ENCODE peak calls at places on chromosomes 4 and X, in ten cellular contexts. U, H, Z, C, B, W, K, F, L and V are unnamed samples.
A peak's percentile ranks its signal among the peaks of the same experiment; 100 is the strongest.

GRCh38 chr4:13627185-13627605 is 330 bp downstream of the BOD1L1 start:
- DNase-seq in L (no peak), Z (peak; percentile 68), K (no peak), H (peak; percentile 55), C (no peak), W (peak; percentile 42), U (no peak), F (no peak), B (no peak), V (no peak)

GRCh38 chr4:37475776-37476175 is 210.4 kb downstream of the RELL1 start:
- DNase-seq in C (no peak), H (no peak), K (no peak), Z (no peak), B (no peak), L (no peak), F (no peak), U (no peak), W (no peak), V (no peak)

GRCh38 chr4:150280081-150280950 is 202.1 kb downstream of the DCLK2 start:
- DNase-seq in W (no peak), H (no peak), Z (no peak), U (peak; percentile 92), C (no peak), F (peak; percentile 31), K (no peak), L (peak; percentile 28), B (no peak), V (peak; percentile 11)

GRCh38 chr4:125727931-125728330 is 413.2 kb downstream of the FAT4 start:
- DNase-seq in K (no peak), Z (no peak), B (no peak), U (no peak), L (no peak), F (no peak), H (no peak), C (no peak), W (no peak), V (no peak)

GRCh38 chr4:39808231-39808749 is 110.4 kb downstream of the UBE2K start:
- DNase-seq in H (peak; percentile 17), B (no peak), Z (no peak), W (no peak), C (no peak), K (no peak), F (no peak), U (no peak), L (no peak), V (no peak)

GRCh38 chrX:13059676-13060499 is 15.5 kb upstream of the FAM9C start:
- DNase-seq in C (no peak), H (no peak), U (peak; percentile 37), B (peak; percentile 26), L (peak; percentile 90), W (no peak), K (no peak), F (peak; percentile 43), Z (no peak), V (peak; percentile 54)

GRCh38 chr4:87949961-87950360 is 25.6 kb upstream of the SPP1 start:
- DNase-seq in K (no peak), L (peak; percentile 18), C (no peak), U (peak; percentile 8), W (no peak), B (no peak), H (no peak), F (peak; percentile 22), Z (peak; percentile 27), V (no peak)

GRCh38 chr4:185796176-185796575 is 15.8 kb downstream of the SORBS2 start:
- DNase-seq in U (no peak), K (no peak), Z (no peak), F (no peak), B (no peak), W (no peak), C (no peak), H (no peak), L (no peak), V (no peak)

GRCh38 chr4:95761871-95762270 is 78.0 kb upstream of the PDHA2 start:
- DNase-seq in H (no peak), Z (no peak), C (no peak), L (peak; percentile 18), U (no peak), K (no peak), F (no peak), B (no peak), W (no peak), V (no peak)

GRCh38 chr4:139954512-139954911 is 199.5 kb downstream of the MAML3 start:
- DNase-seq in L (no peak), K (no peak), Z (no peak), B (no peak), C (no peak), F (no peak), H (no peak), U (no peak), W (no peak), V (no peak)

GRCh38 chr4:38983756-38984647 is 48.2 kb downstream of the TMEM156 start:
- DNase-seq in U (peak; percentile 70), B (no peak), H (no peak), Z (no peak), K (peak; percentile 11), C (no peak), L (no peak), F (no peak), W (no peak), V (no peak)

GRCh38 chr4:158020175-158020574 is 152.7 kb downstream of the GASK1B start:
- DNase-seq in H (no peak), U (peak; percentile 84), K (no peak), F (peak; percentile 8), Z (no peak), C (no peak), B (peak; percentile 18), W (peak; percentile 14), L (peak; percentile 75), V (peak; percentile 71)

GRCh38 chr4:89878611-89879010 is 16.0 kb upstream of the MMRN1 start:
- DNase-seq in L (no peak), C (no peak), K (no peak), Z (no peak), F (no peak), H (no peak), W (no peak), B (no peak), U (peak; percentile 3), V (no peak)

GRCh38 chr4:109962401-109962800 is 49.7 kb downstream of the EGF start:
- DNase-seq in H (no peak), F (no peak), L (no peak), U (no peak), B (no peak), K (no peak), Z (no peak), C (no peak), W (no peak), V (no peak)

GRCh38 chrX:69093960-69094935 is 71.0 kb downstream of the PJA1 start:
- DNase-seq in H (peak; percentile 52), U (peak; percentile 67), C (no peak), B (peak; percentile 21), Z (peak; percentile 85), L (peak; percentile 67), K (peak; percentile 68), W (peak; percentile 76), F (peak; percentile 20), V (peak; percentile 74)

DNA sequence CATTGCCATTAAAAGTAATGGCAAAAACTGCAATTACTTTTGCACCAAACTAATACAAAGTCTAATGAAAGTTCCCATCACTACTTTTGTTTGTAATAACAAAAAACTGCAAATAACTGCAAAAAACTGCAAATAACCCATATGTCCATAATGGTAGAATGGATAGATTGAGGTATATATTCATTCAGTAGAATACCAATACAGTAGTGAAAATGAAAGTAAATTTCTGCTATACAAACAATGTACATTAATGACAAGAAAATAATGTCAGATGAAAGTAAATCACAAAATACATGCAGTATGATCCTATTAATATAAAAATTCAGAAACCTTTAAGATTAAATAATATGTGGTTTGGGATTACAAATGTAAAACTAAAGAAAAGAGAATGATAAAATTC is 41.3 kb upstream of the CEP135 start:
- DNase-seq in Z (no peak), K (no peak), L (no peak), W (no peak), B (no peak), U (no peak), H (no peak), C (peak; percentile 17), F (no peak), V (no peak)
- H3K9me2 ChIP-seq in Z (no peaks in the 10 kb centered on the region), K (no peaks in the 10 kb centered on the region), L (no peaks in the 10 kb centered on the region), W (no peaks in the 10 kb centered on the region), B (no peaks in the 10 kb centered on the region), U (no peaks in the 10 kb centered on the region), H (no peaks in the 10 kb centered on the region), C (no peaks in the 10 kb centered on the region), F (no peaks in the 10 kb centered on the region), V (no peaks in the 10 kb centered on the region)

GRCh38 chrX:96807318-96807717 is 76.4 kb upstream of the RPA4 start:
- DNase-seq in B (no peak), W (no peak), F (no peak), K (no peak), C (no peak), U (no peak), H (no peak), L (no peak), Z (no peak), V (no peak)
- H2AFZ ChIP-seq in B (no peak overlapping the region), W (no peak overlapping the region), F (no peak overlapping the region), K (no peak overlapping the region), C (no peak overlapping the region), U (no peak overlapping the region), H (no peak overlapping the region), L (no peak overlapping the region), Z (no peak overlapping the region), V (no peak overlapping the region)

DNA sequence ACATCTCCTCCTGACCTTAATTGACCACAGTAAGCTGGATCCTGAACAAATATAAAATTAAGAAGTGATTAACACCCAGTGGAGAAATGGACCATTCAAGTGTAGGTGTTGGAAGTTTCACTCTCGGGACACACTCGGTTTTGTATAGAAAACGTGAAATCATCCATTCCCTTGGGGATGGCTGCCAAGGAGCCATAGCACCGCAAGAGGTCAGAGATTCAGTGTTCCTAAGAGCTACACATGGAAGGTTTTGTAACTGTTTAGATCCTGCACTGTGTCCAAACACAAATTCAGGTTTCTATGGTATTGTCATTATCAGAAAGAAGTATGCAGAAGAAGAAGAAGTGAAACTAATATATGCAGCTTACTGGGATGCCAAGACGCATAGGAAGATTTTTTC is 281.0 kb downstream of the LDB2 start:
- DNase-seq in F (no peak), K (no peak), H (no peak), U (peak; percentile 66), B (no peak), Z (no peak), C (no peak), W (no peak), L (no peak), V (no peak)
- H3K9me2 ChIP-seq in F (no peaks in the 10 kb centered on the region), K (no peaks in the 10 kb centered on the region), H (no peaks in the 10 kb centered on the region), U (no peaks in the 10 kb centered on the region), B (no peaks in the 10 kb centered on the region), Z (no peaks in the 10 kb centered on the region), C (no peaks in the 10 kb centered on the region), W (peaks cover 3% of the 10 kb centered on the region), L (no peaks in the 10 kb centered on the region), V (no peaks in the 10 kb centered on the region)

DNA sequence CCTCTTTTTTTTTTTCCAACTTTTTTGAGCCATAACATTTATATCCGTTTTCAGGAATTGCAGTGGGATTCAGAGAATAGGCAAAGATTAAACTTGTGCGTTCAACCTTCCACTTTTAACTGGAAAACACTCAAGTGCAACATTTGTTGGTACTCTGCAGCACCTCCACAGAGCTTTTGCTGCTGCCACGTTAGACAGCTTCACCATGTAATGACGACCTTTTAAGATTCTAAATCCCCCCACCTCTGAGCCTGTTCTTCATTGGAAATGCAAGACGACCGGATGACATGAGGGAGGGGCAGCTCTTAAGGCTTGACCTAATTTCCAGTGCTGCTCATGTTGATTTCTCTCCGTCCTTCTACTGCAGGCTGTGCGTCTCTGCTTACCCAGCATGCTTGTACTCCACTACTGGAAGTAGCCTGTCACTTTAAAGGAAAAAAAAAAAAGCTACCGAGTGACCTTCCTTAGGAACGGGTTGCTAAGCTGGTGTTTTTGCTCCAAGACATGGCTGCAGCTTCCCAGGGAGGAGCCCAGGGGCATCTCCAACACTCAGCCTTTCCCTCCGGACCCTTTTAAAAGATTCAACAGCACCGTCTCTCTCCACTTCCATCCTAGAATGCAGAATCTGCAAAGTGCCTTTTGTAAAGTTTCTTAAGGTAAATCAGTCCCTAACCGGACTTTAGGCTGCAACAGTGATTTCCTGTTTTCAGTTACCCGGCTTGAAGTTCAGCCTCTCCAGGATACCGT is at the start of gene CC2D2A:
- DNase-seq in L (peak; percentile 47), F (peak; percentile 28), U (peak; percentile 81), B (no peak), C (no peak), H (no peak), Z (no peak), W (peak; percentile 66), K (peak; percentile 42), V (peak; percentile 53)
- H2AFZ ChIP-seq in L (peak within 1 kb of the TSS; percentile 95), F (peak within 1 kb of the TSS; percentile 81), U (peak within 1 kb of the TSS; percentile 93), B (no peak within 1 kb of the TSS), C (peak within 1 kb of the TSS; percentile 28), H (no peak within 1 kb of the TSS), Z (no peak within 1 kb of the TSS), W (peak within 1 kb of the TSS; percentile 95), K (peak within 1 kb of the TSS; percentile 97), V (peak within 1 kb of the TSS; percentile 81)